ENCODE peak calls at places on chromosomes 4 and X, in four cellular contexts. G is progenitor cell of endocrine pancreas, S is adrenal gland, M is NCI-H748 treated with DMSO at 0.1 percent for 48 hours. D is an unnamed sample.

GRCh38 chr4:153447175-153447887 is 18.8 kb upstream of the TMEM131L start:
- DNase-seq in S (no peak), G (no peak), M (no peak), D (no peak)

GRCh38 chr4:138181288-138181687 is 60.9 kb downstream of the SLC7A11 start:
- DNase-seq in M (no peak), S (no peak), G (no peak), D (no peak)

GRCh38 chr4:153676984-153677383 is 7.1 kb upstream of the TLR2 start:
- DNase-seq in G (no peak), M (no peak), S (no peak), D (no peak)

GRCh38 chr4:140344111-140344510 is 29.3 kb upstream of the SCOC start:
- DNase-seq in M (no peak), S (no peak), G (no peak), D (no peak)

GRCh38 chr4:2354760-2355159 is 63.7 kb downstream of the ZFYVE28 start:
- DNase-seq in S (no peak), G (no peak), M (no peak), D (no peak)

GRCh38 chr4:39286263-39286662 is 79.9 kb downstream of the RFC1 start:
- DNase-seq in G (no peak), M (no peak), S (no peak), D (no peak)

GRCh38 chr4:858136-858535 is 32.2 kb upstream of the CPLX1 start:
- DNase-seq in G (no peak), S (no peak), M (no peak), D (no peak)

GRCh38 chr4:146033149-146033548 is 94.5 kb upstream of the ZNF827 start:
- DNase-seq in M (no peak), G (no peak), S (peak), D (no peak)

GRCh38 chrX:76253432-76253831 is 80.6 kb downstream of the PBDC1 start:
- DNase-seq in M (no peak), S (peak), G (no peak), D (peak)

GRCh38 chr4:153000068-153000420 is 63.9 kb downstream of the FHDC1 start:
- DNase-seq in G (no peak), S (no peak), M (no peak), D (no peak)

GRCh38 chrX:24494544-24495113 is 29.5 kb downstream of the PDK3 start:
- DNase-seq in S (no peak), M (peak), G (no peak), D (no peak)

GRCh38 chr4:139609647-139610046 is 53.6 kb upstream of the SETD7 start:
- DNase-seq in G (no peak), M (no peak), S (no peak), D (no peak)

GRCh38 chrX:3939967-3940610 is 226.6 kb upstream of the PRKX start:
- DNase-seq in S (no peak), M (peak), G (no peak), D (no peak)

GRCh38 chr4:39641451-39641850 is 2.8 kb upstream of the SMIM14 start:
- DNase-seq in S (peak), G (no peak), M (no peak), D (no peak)

GRCh38 chrX:151180400-151180799 is 4.0 kb downstream of the GPR50 start:
- DNase-seq in M (no peak), S (no peak), G (no peak), D (no peak)

GRCh38 chr4:140762202-140762601 is 6.0 kb upstream of the TBC1D9 start:
- DNase-seq in M (no peak), S (no peak), G (no peak), D (no peak)

GRCh38 chrX:135974279-135974856 is 580 bp upstream of the MMGT1 start:
- DNase-seq in S (no peak), G (peak), M (peak), D (peak)

GRCh38 chrX:107736781-107737531 is 38.6 kb downstream of the TSC22D3 start:
- DNase-seq in G (no peak), S (peak), M (peak), D (no peak)

GRCh38 chrX:19889582-19890342 is 2.4 kb upstream of the SH3KBP1 start:
- DNase-seq in G (no peak), S (peak), M (no peak), D (peak)

GRCh38 chr4:156362581-156362980 is 408.9 kb upstream of the CTSO start:
- DNase-seq in S (no peak), G (no peak), M (no peak), D (no peak)

GRCh38 chr4:184014301-184014700 is 109.2 kb downstream of the STOX2 start:
- DNase-seq in G (no peak), M (no peak), S (no peak), D (no peak)

GRCh38 chr4:119750771-119751170 is 122.2 kb upstream of the PDE5A start:
- DNase-seq in G (no peak), S (no peak), M (no peak), D (no peak)

GRCh38 chrX:23819385-23820234 is 36.6 kb downstream of the SAT1 start:
- DNase-seq in S (no peak), M (no peak), G (no peak), D (no peak)

GRCh38 chrX:123084797-123085196 is 99.3 kb upstream of the GRIA3 start:
- DNase-seq in S (no peak), G (no peak), M (no peak), D (no peak)

GRCh38 chr4:52868138-52868537 is 6.0 kb downstream of the RASL11B start:
- DNase-seq in M (no peak), S (peak), G (no peak), D (no peak)

GRCh38 chrX:5681159-5681558 is 547.5 kb downstream of the NLGN4X start:
- DNase-seq in G (no peak), S (no peak), M (peak), D (no peak)

GRCh38 chrX:97672138-97672537 is 788.4 kb downstream of the RPA4 start:
- DNase-seq in M (peak), G (no peak), S (no peak), D (no peak)

GRCh38 chrX:45001038-45001437 is 128.1 kb downstream of the KDM6A start:
- DNase-seq in M (no peak), S (no peak), G (no peak), D (no peak)